ENCODE peak calls at places on chromosomes 11 and 22, in five cellular contexts. S is neuronal stem cell; C is head of caudate nucleus; W is NCI-H524; G is activated CD4-positive, alpha-beta T cell treated with anti-CD3 and anti-CD28 coated beads, Interleukin-2, amount 10 ng/mL, durations not matched to agents 7 days and 5 days. J is an unnamed sample.

GRCh38 chr11:28759311-28759710 is 651.1 kb downstream of the METTL15 start:
- DNase-seq in S (no peak), C (no peak), W (no peak), G (no peak), J (no peak)

GRCh38 chr11:76327223-76327622 is 53.7 kb downstream of the THAP12 start:
- DNase-seq in S (no peak), C (no peak), W (no peak), G (no peak), J (no peak)

GRCh38 chr11:70467196-70468085 is 69.1 kb downstream of the CTTN start:
- DNase-seq in S (peak), C (peak), W (peak), G (peak), J (peak)

GRCh38 chr11:115607621-115608191 is 103.5 kb upstream of the CADM1 start:
- DNase-seq in S (no peak), C (no peak), W (peak), G (no peak), J (peak)

GRCh38 chr22:29458551-29458950 is 20.2 kb downstream of the RFPL1 start:
- DNase-seq in S (no peak), C (no peak), W (peak), G (no peak), J (no peak)

GRCh38 chr22:19992921-19993355 is 23.7 kb downstream of the ARVCF start:
- DNase-seq in S (no peak), C (no peak), W (no peak), G (no peak), J (no peak)

GRCh38 chr11:16543642-16544041 is 187.3 kb upstream of the SOX6 start:
- DNase-seq in S (no peak), C (no peak), W (no peak), G (no peak), J (no peak)

GRCh38 chr22:44758354-44758969 is 6.1 kb downstream of the ARHGAP8 start:
- DNase-seq in S (no peak), C (no peak), W (peak), G (no peak), J (no peak)

GRCh38 chr11:75066061-75066460 is 30.6 kb downstream of the OR2AT4 start:
- DNase-seq in S (no peak), C (no peak), W (no peak), G (no peak), J (no peak)

GRCh38 chr11:12094872-12095800 is 15.3 kb upstream of the MICAL2 start:
- DNase-seq in S (no peak), C (no peak), W (no peak), G (no peak), J (no peak)

GRCh38 chr11:2221591-2221990 is 48.8 kb downstream of the ASCL2 start:
- DNase-seq in S (no peak), C (no peak), W (no peak), G (no peak), J (no peak)

GRCh38 chr11:95283653-95284052 is 52.7 kb upstream of the SESN3 start:
- DNase-seq in S (no peak), C (no peak), W (no peak), G (no peak), J (no peak)

GRCh38 chr22:33112606-33113005 is 54.4 kb upstream of the SYN3 start:
- DNase-seq in S (no peak), C (no peak), W (peak), G (no peak), J (no peak)

GRCh38 chr11:13098067-13098466 is 89.0 kb downstream of the RASSF10 start:
- DNase-seq in S (no peak), C (peak), W (peak), G (no peak), J (peak)

GRCh38 chr11:7936615-7937014 is 4.9 kb downstream of the OR10A3 start:
- DNase-seq in S (no peak), C (no peak), W (no peak), G (no peak), J (no peak)

GRCh38 chr11:63931045-63931444 is 7.8 kb upstream of the NAA40 start:
- DNase-seq in S (no peak), C (no peak), W (no peak), G (no peak), J (no peak)

GRCh38 chr11:77449060-77449521 is 24.8 kb downstream of the PAK1 start:
- DNase-seq in S (no peak), C (no peak), W (no peak), G (peak), J (no peak)

J was measured in neural progenitor cell.